ENCODE peak calls at places on chromosome 6, in ten cellular contexts. D is OCI-LY7, T is IMR-90, V is fibroblast of lung, S is astrocyte, L is H9, X is H1, C is SK-N-SH, R is neural progenitor cell, U is mammary epithelial cell. W is an unnamed sample.

GRCh38 chr6:30555428-30556005 is 772 bp downstream of the GNL1 start:
- DNase-seq in D (peak; percentile 44), T (peak; percentile 23), V (peak; percentile 44), S (peak; percentile 13), L (peak; percentile 69), X (peak; percentile 82), C (no peak), R (peak; percentile 83), U (peak; percentile 23), W (peak; percentile 46)

GRCh38 chr6:145963216-145964068 is 716 bp downstream of the SHPRH start:
- DNase-seq in D (peak; percentile 65), T (peak; percentile 43), V (peak; percentile 55), S (peak; percentile 41), L (no peak), X (no peak), C (peak; percentile 61), R (peak; percentile 78), U (peak; percentile 54), W (no peak)

GRCh38 chr6:99219788-99220187 is 129.7 kb downstream of the FAXC start:
- DNase-seq in D (no peak), T (no peak), V (no peak), S (no peak), L (peak; percentile 93), X (peak; percentile 73), C (peak; percentile 57), R (peak; percentile 76), U (no peak), W (no peak)

GRCh38 chr6:41428995-41429417 is 93.6 kb downstream of the NCR2 start:
- DNase-seq in D (no peak), T (peak; percentile 18), V (peak; percentile 77), S (peak; percentile 55), L (no peak), X (no peak), C (no peak), R (no peak), U (peak; percentile 41), W (no peak)

GRCh38 chr6:98980814-98981213 is 33.1 kb upstream of the FBXL4 start:
- DNase-seq in D (peak; percentile 1), T (no peak), V (no peak), S (no peak), L (peak; percentile 63), X (peak; percentile 50), C (no peak), R (peak; percentile 27), U (no peak), W (no peak)

GRCh38 chr6:16807956-16808355 is 46.7 kb upstream of the ATXN1 start:
- DNase-seq in D (no peak), T (no peak), V (no peak), S (no peak), L (no peak), X (no peak), C (no peak), R (no peak), U (no peak), W (no peak)

GRCh38 chr6:143243786-143244185 is 183.1 kb downstream of the AIG1 start:
- DNase-seq in D (no peak), T (no peak), V (no peak), S (no peak), L (no peak), X (no peak), C (no peak), R (no peak), U (no peak), W (no peak)

GRCh38 chr6:105001063-105001462 is 44.2 kb downstream of the LIN28B start:
- DNase-seq in D (no peak), T (no peak), V (no peak), S (no peak), L (no peak), X (no peak), C (no peak), R (no peak), U (no peak), W (no peak)

GRCh38 chr6:75098709-75099108 is 107.1 kb downstream of the COL12A1 start:
- DNase-seq in D (no peak), T (peak; percentile 98), V (peak; percentile 98), S (peak; percentile 97), L (no peak), X (no peak), C (no peak), R (no peak), U (peak; percentile 80), W (peak; percentile 84)

GRCh38 chr6:52663120-52663934 is 7.6 kb upstream of the TMEM14A start:
- DNase-seq in D (peak; percentile 83), T (peak; percentile 80), V (peak; percentile 65), S (peak; percentile 55), L (no peak), X (no peak), C (peak; percentile 69), R (peak; percentile 72), U (peak; percentile 52), W (peak; percentile 45)

GRCh38 chr6:40877362-40877761 is 161.7 kb downstream of the UNC5CL start:
- DNase-seq in D (no peak), T (no peak), V (no peak), S (no peak), L (no peak), X (no peak), C (no peak), R (no peak), U (peak; percentile 65), W (no peak)

GRCh38 chr6:79984261-79984660 is 20.2 kb upstream of the TTK start:
- DNase-seq in D (no peak), T (no peak), V (peak; percentile 70), S (peak; percentile 61), L (peak; percentile 39), X (no peak), C (no peak), R (peak; percentile 10), U (peak; percentile 71), W (no peak)

GRCh38 chr6:104014133-104014532 is 845.6 kb downstream of the HACE1 start:
- DNase-seq in D (no peak), T (no peak), V (no peak), S (no peak), L (no peak), X (no peak), C (no peak), R (no peak), U (no peak), W (no peak)

GRCh38 chr6:156273065-156273711 is 504.0 kb upstream of the ARID1B start:
- DNase-seq in D (no peak), T (no peak), V (no peak), S (no peak), L (no peak), X (no peak), C (no peak), R (no peak), U (no peak), W (no peak)

GRCh38 chr6:31446481-31446880 is 43.1 kb downstream of the MICA start:
- DNase-seq in D (no peak), T (peak; percentile 43), V (peak; percentile 36), S (peak; percentile 27), L (no peak), X (no peak), C (no peak), R (no peak), U (no peak), W (no peak)

GRCh38 chr6:35474978-35475570 is 6.9 kb downstream of the RPL10A start:
- DNase-seq in D (no peak), T (no peak), V (no peak), S (no peak), L (no peak), X (peak; percentile 56), C (no peak), R (no peak), U (no peak), W (no peak)
- H4K20me1 ChIP-seq in D (peaks cover 17% of the 10 kb centered on the region), T (peaks cover 55% of the 10 kb centered on the region), V (peaks cover 5% of the 10 kb centered on the region), S (peaks cover 85% of the 10 kb centered on the region), L (no peaks in the 10 kb centered on the region), X (peaks cover 21% of the 10 kb centered on the region), C (peaks cover 32% of the 10 kb centered on the region), R (peaks cover 43% of the 10 kb centered on the region), U (no peaks in the 10 kb centered on the region), W (peaks cover 40% of the 10 kb centered on the region)

DNA sequence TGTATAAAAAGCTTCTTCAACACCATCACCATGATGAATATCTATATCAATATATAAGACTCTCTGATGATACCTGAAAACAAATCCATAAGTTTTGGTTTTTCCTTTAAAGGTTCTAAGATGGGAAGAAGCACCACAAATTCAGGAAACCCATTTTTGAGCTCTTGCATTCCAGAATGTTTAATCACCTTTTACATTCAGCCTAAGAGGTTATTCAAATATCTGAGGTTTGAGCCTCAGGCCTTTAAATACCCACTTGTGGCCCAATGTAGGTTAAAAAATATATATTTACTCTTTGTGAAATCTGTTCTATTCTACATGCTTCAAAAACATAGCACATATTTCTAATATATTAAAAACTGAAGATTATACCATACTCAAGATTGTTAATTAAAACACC is 17.6 kb downstream of the HDAC2 start:
- DNase-seq in D (no peak), T (peak; percentile 50), V (peak; percentile 66), S (peak; percentile 53), L (no peak), X (no peak), C (no peak), R (no peak), U (peak; percentile 5), W (no peak)
- H4K20me1 ChIP-seq in D (no peaks in the 10 kb centered on the region), T (peaks cover under 1% of the 10 kb centered on the region), V (no peaks in the 10 kb centered on the region), S (peaks cover 20% of the 10 kb centered on the region), L (no peaks in the 10 kb centered on the region), X (peaks cover 2% of the 10 kb centered on the region), C (no peaks in the 10 kb centered on the region), R (peaks cover 65% of the 10 kb centered on the region), U (no peaks in the 10 kb centered on the region), W (peaks cover 7% of the 10 kb centered on the region)

GRCh38 chr6:34386316-34387137 is 5.9 kb downstream of the NUDT3 start:
- DNase-seq in D (no peak), T (peak; percentile 95), V (peak; percentile 86), S (peak; percentile 86), L (no peak), X (no peak), C (no peak), R (no peak), U (peak; percentile 73), W (no peak)

GRCh38 chr6:34391711-34392496 is 565 bp downstream of the NUDT3 start:
- DNase-seq in D (peak; percentile 76), T (peak; percentile 38), V (peak; percentile 60), S (peak; percentile 45), L (peak; percentile 62), X (peak; percentile 84), C (no peak), R (peak; percentile 83), U (peak; percentile 66), W (peak; percentile 52)

GRCh38 chr6:34391023-34391485 is 1.4 kb downstream of the NUDT3 start:
- DNase-seq in D (peak; percentile 36), T (peak; percentile 71), V (peak; percentile 75), S (peak; percentile 67), L (no peak), X (no peak), C (peak; percentile 37), R (no peak), U (peak; percentile 37), W (peak; percentile 16)

GRCh38 chr6:34390531-34391013 is 1.9 kb downstream of the NUDT3 start:
- DNase-seq in D (no peak), T (no peak), V (no peak), S (no peak), L (no peak), X (no peak), C (no peak), R (no peak), U (no peak), W (no peak)

GRCh38 chr6:34389034-34389433 is 3.4 kb downstream of the NUDT3 start:
- DNase-seq in D (no peak), T (no peak), V (no peak), S (no peak), L (no peak), X (no peak), C (no peak), R (peak; percentile 27), U (no peak), W (no peak)
- H4K20me1 ChIP-seq in D (peaks cover 16% of the 10 kb centered on the region), T (peaks cover 48% of the 10 kb centered on the region), V (peaks cover 2% of the 10 kb centered on the region), S (peaks cover 62% of the 10 kb centered on the region), L (no peaks in the 10 kb centered on the region), X (peaks cover 5% of the 10 kb centered on the region), C (peaks cover 45% of the 10 kb centered on the region), R (peaks cover 48% of the 10 kb centered on the region), U (no peaks in the 10 kb centered on the region), W (peaks cover 42% of the 10 kb centered on the region)

GRCh38 chr6:167829513-167829912 is 2.8 kb downstream of the AFDN start:
- DNase-seq in D (no peak), T (no peak), V (peak; percentile 25), S (peak; percentile 16), L (no peak), X (no peak), C (no peak), R (no peak), U (no peak), W (no peak)
- H4K20me1 ChIP-seq in D (peaks cover 42% of the 10 kb centered on the region), T (peaks cover 18% of the 10 kb centered on the region), V (no peaks in the 10 kb centered on the region), S (peaks cover 68% of the 10 kb centered on the region), L (no peaks in the 10 kb centered on the region), X (peaks cover 19% of the 10 kb centered on the region), C (peaks cover 63% of the 10 kb centered on the region), R (peaks cover 71% of the 10 kb centered on the region), U (no peaks in the 10 kb centered on the region), W (peaks cover 25% of the 10 kb centered on the region)

W was measured in PC-9.